ENCODE peak calls at places on chromosomes 5 and 9, in five cellular contexts. Z is heart right ventricle, B is AG09309, F is IMR-90, I is hepatocyte. N is an unnamed sample.

GRCh38 chr9:16046713-16047112 is 493.9 kb downstream of the CCDC171 start:
- DNase-seq in Z (no peak), B (no peak), F (peak; percentile 61), I (no peak), N (no peak)

GRCh38 chr5:178786859-178787499 is 56.5 kb upstream of the ZNF354A start:
- DNase-seq in Z (no peak), B (peak; percentile 51), F (peak; percentile 58), I (peak; percentile 90), N (peak; percentile 10)

GRCh38 chr5:167644619-167645018 is 646.8 kb upstream of the WWC1 start:
- DNase-seq in Z (no peak), B (no peak), F (no peak), I (no peak), N (no peak)

GRCh38 chr9:85408494-85408893 is 333.3 kb downstream of the AGTPBP1 start:
- DNase-seq in Z (no peak), B (no peak), F (no peak), I (no peak), N (no peak)

GRCh38 chr9:120394058-120394669 is 185.8 kb downstream of the CDK5RAP2 start:
- DNase-seq in Z (no peak), B (peak; percentile 88), F (peak; percentile 96), I (no peak), N (peak; percentile 90)

GRCh38 chr5:134846641-134846960 is 833 bp downstream of the C5orf24 start:
- DNase-seq in Z (no peak), B (no peak), F (no peak), I (peak; percentile 24), N (peak; percentile 19)

GRCh38 chr5:3265936-3266335 is 329.7 kb upstream of the IRX1 start:
- DNase-seq in Z (no peak), B (no peak), F (no peak), I (no peak), N (no peak)

GRCh38 chr5:1111727-1112289 is at the start of gene SLC12A7:
- DNase-seq in Z (no peak), B (no peak), F (no peak), I (peak; percentile 89), N (peak; percentile 27)

GRCh38 chr9:135949666-135950134 is 11.5 kb downstream of the UBAC1 start:
- DNase-seq in Z (no peak), B (no peak), F (no peak), I (no peak), N (no peak)

GRCh38 chr9:84841915-84842314 is 172.4 kb downstream of the NTRK2 start:
- DNase-seq in Z (no peak), B (no peak), F (no peak), I (no peak), N (no peak)

GRCh38 chr5:39892708-39893107 is 467.9 kb upstream of the DAB2 start:
- DNase-seq in Z (no peak), B (no peak), F (no peak), I (no peak), N (peak; percentile 81)

GRCh38 chr5:36363101-36363500 is 61.4 kb upstream of the RANBP3L start:
- DNase-seq in Z (no peak), B (no peak), F (peak; percentile 43), I (no peak), N (peak; percentile 82)

GRCh38 chr5:41795125-41795524 is 75.1 kb downstream of the OXCT1 start:
- DNase-seq in Z (no peak), B (no peak), F (no peak), I (no peak), N (no peak)

GRCh38 chr9:36341936-36342577 is 58.0 kb downstream of the RNF38 start:
- DNase-seq in Z (no peak), B (no peak), F (no peak), I (no peak), N (no peak)

GRCh38 chr5:118042076-118042475 is 946.3 kb downstream of the DTWD2 start:
- DNase-seq in Z (no peak), B (no peak), F (no peak), I (no peak), N (peak; percentile 1)

GRCh38 chr5:168048486-168048885 is 243.0 kb upstream of the WWC1 start:
- DNase-seq in Z (no peak), B (no peak), F (no peak), I (no peak), N (no peak)

GRCh38 chr5:154092356-154092755 is 53.6 kb downstream of the MFAP3 start:
- DNase-seq in Z (no peak), B (no peak), F (peak; percentile 10), I (peak; percentile 48), N (peak; percentile 31)

GRCh38 chr5:98907951-98908350 is 20.9 kb downstream of the CHD1 start:
- DNase-seq in Z (no peak), B (no peak), F (no peak), I (no peak), N (no peak)

GRCh38 chr9:113564804-113565237 is 101.3 kb downstream of the RGS3 start:
- DNase-seq in Z (peak; percentile 79), B (no peak), F (peak; percentile 61), I (peak; percentile 82), N (peak; percentile 82)

GRCh38 chr9:127473501-127473900 is 22.2 kb downstream of the LRSAM1 start:
- DNase-seq in Z (no peak), B (no peak), F (no peak), I (no peak), N (no peak)

GRCh38 chr9:127473932-127474331 is 22.6 kb downstream of the LRSAM1 start:
- DNase-seq in Z (no peak), B (no peak), F (no peak), I (no peak), N (no peak)

GRCh38 chr9:127474592-127474991 is 23.3 kb downstream of the LRSAM1 start:
- DNase-seq in Z (no peak), B (no peak), F (no peak), I (no peak), N (no peak)

GRCh38 chr9:127467621-127468020 is 16.3 kb downstream of the LRSAM1 start:
- DNase-seq in Z (no peak), B (no peak), F (no peak), I (no peak), N (no peak)

DNA sequence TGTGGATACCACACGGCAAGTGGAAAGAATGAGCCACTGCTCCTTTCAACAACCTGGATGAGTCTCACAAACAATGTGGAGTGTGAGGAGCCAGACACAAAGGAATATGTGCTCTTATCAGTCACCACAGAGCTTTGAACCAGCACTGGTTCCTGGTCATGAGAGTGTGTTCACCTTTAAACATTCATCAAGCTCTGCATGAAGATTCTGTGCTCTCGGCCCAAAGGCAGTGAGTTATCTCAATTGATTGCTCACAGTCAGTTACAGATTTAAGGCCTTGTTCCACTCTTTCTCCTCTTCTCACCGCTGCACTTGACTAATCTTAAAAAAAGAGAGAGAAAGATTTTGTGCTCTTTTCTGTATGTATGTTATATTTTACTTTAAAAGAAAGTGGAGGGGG is 19.4 kb downstream of the LRSAM1 start:
- DNase-seq in Z (no peak), B (no peak), F (no peak), I (no peak), N (no peak)
- TF ChIP-seq CTCF in Z (no peak), B (no peak), F (no peak), I (no peak), N (no peak)

DNA sequence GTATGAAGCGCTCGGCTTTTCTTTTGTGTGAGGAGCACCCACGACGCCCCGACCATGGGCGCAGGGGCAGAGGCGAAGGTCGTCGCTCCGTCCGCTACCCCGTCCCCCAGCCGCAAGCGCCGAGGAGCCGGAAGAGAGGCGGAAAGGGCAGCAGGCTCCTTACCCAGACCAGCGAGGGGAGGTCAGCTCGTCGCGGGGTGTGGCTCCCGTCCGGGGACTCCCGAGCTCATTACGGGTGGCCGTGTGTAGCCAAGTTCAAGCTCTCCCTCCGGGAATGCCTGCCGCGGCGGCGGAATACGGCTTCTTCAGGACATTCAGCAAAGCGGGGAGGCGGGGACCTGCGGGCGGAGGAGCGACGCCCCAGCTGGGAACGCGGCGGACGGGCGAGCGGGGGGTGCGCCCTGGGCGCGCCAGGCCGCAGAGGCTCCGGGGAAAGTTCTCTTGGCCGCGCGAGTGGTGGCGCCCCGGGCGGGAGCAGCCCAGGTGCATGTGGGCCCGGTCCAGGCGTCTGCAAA is 576 bp upstream of the EPB41L4A start:
- DNase-seq in Z (peak; percentile 74), B (no peak), F (no peak), I (peak; percentile 76), N (peak; percentile 27)
- H3K4me3 ChIP-seq in Z (peak overlapping the region; percentile 84), B (peak overlapping the region; percentile 35), F (peak overlapping the region; percentile 40), I (peak overlapping the region; percentile 95), N (peak overlapping the region; percentile 56)

GRCh38 chr5:133785182-133785581 is 172.8 kb upstream of the FSTL4 start:
- DNase-seq in Z (no peak), B (no peak), F (no peak), I (no peak), N (no peak)
- TF ChIP-seq CTCF in Z (no peak), B (no peak), F (no peak), I (no peak), N (no peak)

GRCh38 chr9:8858250-8859161 is 1058.9 kb upstream of the DMAC1 start:
- DNase-seq in Z (no peak), B (no peak), F (no peak), I (peak; percentile 20), N (peak; percentile 1)
- H3K4me3 ChIP-seq in Z (peak overlapping the region; percentile 76), B (peak overlapping the region; percentile 61), F (peak overlapping the region; percentile 38), I (peak overlapping the region; percentile 61), N (peak overlapping the region; percentile 47)

DNA sequence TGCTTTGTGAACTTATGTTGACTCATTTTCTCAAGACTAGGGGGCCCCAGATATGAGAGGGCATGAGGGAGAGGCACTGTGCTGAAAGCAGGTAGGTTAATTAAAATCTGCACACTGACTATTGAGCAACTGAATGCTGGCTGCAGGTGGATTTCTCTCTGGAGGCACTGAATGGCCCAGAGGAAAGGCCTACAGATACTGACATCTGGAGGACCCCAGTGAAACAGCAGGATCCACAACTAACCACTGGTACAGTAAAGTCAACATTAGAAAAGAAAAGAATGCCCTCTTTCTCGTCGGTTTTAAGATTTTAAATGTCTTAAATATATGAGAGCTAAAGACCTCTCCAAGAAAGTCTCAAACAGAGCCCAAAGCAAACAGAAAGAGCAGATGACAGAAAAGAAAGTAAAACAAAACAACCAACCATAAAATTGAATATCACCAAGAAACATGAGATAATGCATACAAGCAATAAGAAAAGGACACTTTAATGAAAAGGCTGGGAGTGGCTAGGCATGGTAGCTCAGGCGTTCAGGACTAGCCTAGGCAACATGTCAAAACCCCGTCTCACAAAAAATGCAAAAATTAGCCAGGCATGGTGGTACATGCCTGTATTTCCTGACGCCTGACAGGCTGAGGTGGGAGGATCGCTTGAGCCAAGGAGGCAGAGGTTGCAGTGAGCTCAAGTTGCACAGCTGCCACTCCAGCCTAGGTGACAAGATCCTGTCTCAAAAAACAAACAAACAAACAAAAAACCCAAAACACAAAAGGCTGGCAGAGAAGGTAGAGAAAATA is 43.3 kb downstream of the PUM3 start:
- DNase-seq in Z (no peak), B (no peak), F (peak; percentile 36), I (peak; percentile 47), N (peak; percentile 28)
- TF ChIP-seq CTCF in Z (peak; percentile 40), B (peak; percentile 55), F (peak; percentile 48), I (peak; percentile 45), N (peak; percentile 41)

DNA sequence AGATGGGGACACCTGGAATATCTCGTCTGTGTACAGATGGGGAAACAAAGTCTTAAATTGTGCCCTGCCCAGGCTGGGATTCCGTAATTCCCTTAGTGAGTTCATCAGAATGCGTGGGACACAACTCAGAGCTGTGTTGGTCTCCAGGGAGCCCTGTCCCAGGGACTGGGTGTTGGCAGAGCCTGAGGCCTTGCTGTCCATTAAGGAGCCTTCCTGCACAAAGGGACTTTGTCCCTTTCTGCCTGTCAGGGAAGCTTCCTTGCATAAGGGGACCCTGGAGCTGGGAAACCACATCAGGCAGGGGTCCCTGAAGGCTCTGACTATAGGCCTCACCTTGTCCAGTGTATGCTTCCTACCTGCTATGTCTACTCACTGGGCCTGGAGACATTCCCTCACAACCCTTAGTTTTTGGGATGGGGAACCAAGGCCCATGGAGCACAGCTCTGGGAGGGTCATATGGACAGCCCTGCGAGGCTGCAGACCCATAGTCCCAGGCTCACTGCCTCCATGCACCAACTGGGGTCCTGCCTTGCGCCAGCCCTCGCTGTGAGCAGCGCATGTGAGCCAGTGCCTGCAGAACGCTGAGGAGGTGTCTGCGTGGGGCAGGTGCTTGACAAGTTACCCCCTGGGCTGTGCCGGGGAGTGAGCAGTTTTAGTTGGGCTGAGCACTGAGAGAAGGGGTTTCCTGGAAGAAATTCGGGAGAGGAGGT is 1.6 kb downstream of the CARD19 start:
- DNase-seq in Z (no peak), B (no peak), F (peak; percentile 12), I (no peak), N (no peak)
- H3K4me3 ChIP-seq in Z (peak overlapping the region; percentile 96), B (peak overlapping the region; percentile 79), F (peak overlapping the region; percentile 87), I (peak overlapping the region; percentile 81), N (peak overlapping the region; percentile 63)

N was measured in cardiac fibroblast.